ENCODE peak calls at places on chromosomes 3 and 15, in ten cellular contexts. R is stomach; Z is stimulated activated CD8-positive, alpha-beta memory T cell treated with anti-CD3 and anti-CD28 coated beads, Interleukin-15, amount 100 ng/mL, for 4 hours; T is hepatocyte; B is amniotic stem cell; Q is GM20000; S is AG04450; A is T-helper 1 cell; X is mesenteric fat pad; H is astrocyte of the cerebellum. D is an unnamed sample.

GRCh38 chr15:61651267-61651666 is 409.0 kb downstream of the VPS13C start:
- DNase-seq in R (no peak), Z (no peak), T (no peak), B (no peak), Q (no peak), S (no peak), A (no peak), X (no peak), H (peak), D (no peak)

GRCh38 chr15:78322243-78322642 is 17.9 kb upstream of the CRABP1 start:
- DNase-seq in R (no peak), Z (no peak), T (no peak), B (no peak), Q (no peak), S (no peak), A (no peak), X (no peak), H (peak), D (no peak)

GRCh38 chr3:168575750-168576149 is 480.0 kb upstream of the GOLIM4 start:
- DNase-seq in R (no peak), Z (no peak), T (no peak), B (no peak), Q (no peak), S (no peak), A (no peak), X (no peak), H (no peak), D (no peak)

GRCh38 chr15:100772478-100773378 is 106.9 kb upstream of the ALDH1A3 start:
- DNase-seq in R (no peak), Z (no peak), T (peak), B (no peak), Q (no peak), S (no peak), A (no peak), X (peak), H (no peak), D (no peak)

GRCh38 chr3:70849911-70850699 is 537.7 kb upstream of the MDFIC2 start:
- DNase-seq in R (no peak), Z (no peak), T (peak), B (peak), Q (no peak), S (peak), A (no peak), X (no peak), H (peak), D (no peak)

GRCh38 chr3:16697437-16698258 is 92.4 kb upstream of the DAZL start:
- DNase-seq in R (no peak), Z (no peak), T (peak), B (no peak), Q (no peak), S (no peak), A (no peak), X (no peak), H (no peak), D (no peak)

GRCh38 chr3:112345681-112346080 is 12.7 kb downstream of the CD200 start:
- DNase-seq in R (no peak), Z (no peak), T (no peak), B (no peak), Q (no peak), S (no peak), A (no peak), X (no peak), H (no peak), D (no peak)

GRCh38 chr3:66439666-66440344 is 61.0 kb downstream of the LRIG1 start:
- DNase-seq in R (no peak), Z (no peak), T (no peak), B (no peak), Q (peak), S (no peak), A (no peak), X (no peak), H (no peak), D (no peak)

GRCh38 chr3:142888484-142889262 is at the start of gene PCOLCE2:
- DNase-seq in R (no peak), Z (no peak), T (peak), B (no peak), Q (peak), S (no peak), A (no peak), X (no peak), H (no peak), D (peak)

GRCh38 chr3:139811331-139811730 is 123.7 kb upstream of the CLSTN2 start:
- DNase-seq in R (no peak), Z (no peak), T (no peak), B (no peak), Q (no peak), S (no peak), A (no peak), X (no peak), H (peak), D (no peak)

GRCh38 chr3:23743141-23743784 is 62.5 kb upstream of the UBE2E1 start:
- DNase-seq in R (no peak), Z (no peak), T (no peak), B (no peak), Q (no peak), S (no peak), A (no peak), X (no peak), H (no peak), D (no peak)

GRCh38 chr15:90266485-90266884 is 1.0 kb downstream of the NGRN start:
- DNase-seq in R (peak), Z (no peak), T (no peak), B (no peak), Q (no peak), S (no peak), A (no peak), X (no peak), H (no peak), D (no peak)

GRCh38 chr3:61908344-61908743 is 347.0 kb downstream of the PTPRG start:
- DNase-seq in R (no peak), Z (no peak), T (no peak), B (no peak), Q (no peak), S (peak), A (no peak), X (no peak), H (no peak), D (no peak)

GRCh38 chr3:197003461-197004385 is 25.9 kb downstream of the MELTF start:
- DNase-seq in R (peak), Z (no peak), T (peak), B (no peak), Q (no peak), S (no peak), A (no peak), X (no peak), H (no peak), D (no peak)

GRCh38 chr3:88987786-88988185 is 119.6 kb upstream of the EPHA3 start:
- DNase-seq in R (no peak), Z (no peak), T (no peak), B (no peak), Q (no peak), S (no peak), A (no peak), X (no peak), H (no peak), D (no peak)

GRCh38 chr15:60695713-60696522 is 217.0 kb upstream of the ICE2 start:
- DNase-seq in R (no peak), Z (peak), T (no peak), B (no peak), Q (peak), S (no peak), A (no peak), X (no peak), H (no peak), D (peak)

GRCh38 chr3:54681706-54682105 is 246.2 kb downstream of the LRTM1 start:
- DNase-seq in R (no peak), Z (no peak), T (no peak), B (no peak), Q (no peak), S (no peak), A (no peak), X (no peak), H (no peak), D (no peak)

GRCh38 chr3:195237981-195238625 is 32.9 kb downstream of the XXYLT1 start:
- DNase-seq in R (no peak), Z (no peak), T (no peak), B (no peak), Q (no peak), S (no peak), A (no peak), X (no peak), H (no peak), D (no peak)

GRCh38 chr3:110349295-110349694 is 722.3 kb upstream of the NECTIN3 start:
- DNase-seq in R (no peak), Z (no peak), T (no peak), B (no peak), Q (no peak), S (no peak), A (no peak), X (no peak), H (no peak), D (no peak)

GRCh38 chr3:175383813-175384212 is 524.7 kb downstream of the NAALADL2 start:
- DNase-seq in R (no peak), Z (no peak), T (no peak), B (no peak), Q (no peak), S (no peak), A (no peak), X (no peak), H (no peak), D (no peak)

GRCh38 chr15:45521596-45522167 is 873 bp downstream of the SLC30A4 start:
- DNase-seq in R (no peak), Z (no peak), T (peak), B (no peak), Q (peak), S (no peak), A (no peak), X (no peak), H (no peak), D (peak)

GRCh38 chr15:56805466-56806146 is 72.3 kb upstream of the ZNF280D start:
- DNase-seq in R (no peak), Z (no peak), T (peak), B (peak), Q (no peak), S (peak), A (no peak), X (no peak), H (peak), D (no peak)

GRCh38 chr15:62824111-62824737 is 218.3 kb upstream of the TPM1 start:
- DNase-seq in R (no peak), Z (no peak), T (no peak), B (peak), Q (no peak), S (peak), A (no peak), X (no peak), H (peak), D (no peak)

GRCh38 chr15:89023311-89023961 is 64.8 kb upstream of the ABHD2 start:
- DNase-seq in R (no peak), Z (no peak), T (no peak), B (no peak), Q (no peak), S (no peak), A (no peak), X (peak), H (no peak), D (no peak)

GRCh38 chr3:53159415-53160135 is 1.4 kb upstream of the PRKCD start:
- DNase-seq in R (peak), Z (no peak), T (peak), B (no peak), Q (no peak), S (no peak), A (no peak), X (no peak), H (no peak), D (no peak)

GRCh38 chr15:95603802-95604201 is 726.7 kb upstream of the NR2F2 start:
- DNase-seq in R (no peak), Z (no peak), T (no peak), B (no peak), Q (no peak), S (no peak), A (no peak), X (no peak), H (no peak), D (no peak)

GRCh38 chr3:52289747-52290595 is 2.3 kb downstream of the GLYCTK start:
- DNase-seq in R (peak), Z (no peak), T (peak), B (no peak), Q (no peak), S (no peak), A (no peak), X (peak), H (no peak), D (no peak)

GRCh38 chr3:75294124-75294523 is 370.0 kb upstream of the FRG2C start:
- DNase-seq in R (peak), Z (no peak), T (peak), B (no peak), Q (peak), S (peak), A (no peak), X (no peak), H (peak), D (no peak)

GRCh38 chr15:90871716-90872480 is 3.5 kb downstream of the FURIN start:
- DNase-seq in R (no peak), Z (no peak), T (peak), B (no peak), Q (peak), S (no peak), A (no peak), X (no peak), H (no peak), D (peak)

GRCh38 chr15:88635343-88635742 is 3.5 kb upstream of the ISG20 start:
- DNase-seq in R (no peak), Z (no peak), T (no peak), B (no peak), Q (no peak), S (no peak), A (no peak), X (no peak), H (no peak), D (peak)

GRCh38 chr3:77038468-77038927 is 1.4 kb upstream of the ROBO2 start:
- DNase-seq in R (peak), Z (no peak), T (peak), B (peak), Q (peak), S (peak), A (no peak), X (no peak), H (peak), D (no peak)

GRCh38 chr15:31469801-31470545 is 143.3 kb downstream of the KLF13 start:
- DNase-seq in R (peak), Z (no peak), T (no peak), B (no peak), Q (no peak), S (no peak), A (no peak), X (no peak), H (no peak), D (no peak)

GRCh38 chr3:46861293-46861995 is 1.8 kb downstream of the MYL3 start:
- DNase-seq in R (no peak), Z (no peak), T (no peak), B (no peak), Q (no peak), S (no peak), A (no peak), X (no peak), H (no peak), D (no peak)

GRCh38 chr3:138148503-138148902 is 16.3 kb upstream of the A4GNT start:
- DNase-seq in R (no peak), Z (no peak), T (no peak), B (no peak), Q (no peak), S (no peak), A (no peak), X (no peak), H (no peak), D (no peak)

GRCh38 chr3:149367021-149367840 is 10.2 kb downstream of the TM4SF1 start:
- DNase-seq in R (no peak), Z (no peak), T (peak), B (no peak), Q (no peak), S (no peak), A (no peak), X (no peak), H (no peak), D (no peak)

GRCh38 chr3:65170357-65171090 is 482.7 kb upstream of the ADAMTS9 start:
- DNase-seq in R (peak), Z (no peak), T (peak), B (no peak), Q (no peak), S (peak), A (no peak), X (peak), H (peak), D (no peak)

GRCh38 chr15:90620379-90621134 is 90.8 kb downstream of the CRTC3 start:
- DNase-seq in R (no peak), Z (no peak), T (no peak), B (no peak), Q (peak), S (no peak), A (no peak), X (peak), H (no peak), D (peak)

GRCh38 chr15:51758645-51759044 is 7.2 kb downstream of the TMOD2 start:
- DNase-seq in R (peak), Z (no peak), T (peak), B (no peak), Q (no peak), S (no peak), A (no peak), X (no peak), H (no peak), D (no peak)